ENCODE peak calls at places on chromosome 12, in nine cellular contexts. K, T, H, X, P, N, F, Y and G are unnamed samples.

GRCh38 chr12:132766380-132767085 is 4.9 kb upstream of the ANKLE2 start:
- DNase-seq in H (peak), Y (no peak), K (peak), N (peak), X (no peak), F (no peak), T (peak), P (no peak), G (no peak)

GRCh38 chr12:4134434-4134762 is 139.2 kb upstream of the CCND2 start:
- DNase-seq in Y (no peak), H (no peak), X (no peak), K (no peak), T (no peak), N (no peak), F (no peak), P (no peak), G (no peak)

GRCh38 chr12:76422154-76422877 is 74.1 kb upstream of the BBS10 start:
- DNase-seq in X (no peak), P (no peak), T (no peak), K (peak), F (no peak), Y (no peak), N (no peak), H (no peak), G (no peak)

GRCh38 chr12:31603546-31604009 is 12.6 kb upstream of the DENND5B start:
- DNase-seq in H (peak), K (no peak), F (no peak), T (no peak), Y (peak), P (no peak), N (no peak), X (no peak), G (no peak)

GRCh38 chr12:118022728-118023109 is 6.2 kb downstream of the RFC5 start:
- DNase-seq in K (no peak), N (no peak), X (no peak), Y (no peak), F (no peak), T (no peak), P (no peak), H (no peak), G (no peak)

GRCh38 chr12:128829870-128830504 is 6.2 kb upstream of the SLC15A4 start:
- DNase-seq in N (no peak), Y (peak), F (no peak), T (no peak), X (no peak), H (peak), P (no peak), K (no peak), G (no peak)

GRCh38 chr12:12883369-12884001 is 7.9 kb upstream of the GPRC5A start:
- DNase-seq in K (peak), F (no peak), Y (no peak), P (no peak), H (no peak), X (no peak), T (no peak), N (no peak), G (no peak)

GRCh38 chr12:22230280-22230794 is 104.2 kb downstream of the ST8SIA1 start:
- DNase-seq in T (no peak), N (no peak), F (no peak), K (peak), X (no peak), P (no peak), Y (no peak), H (no peak), G (no peak)

GRCh38 chr12:96157427-96157826 is 36.7 kb upstream of the ELK3 start:
- DNase-seq in H (no peak), N (no peak), X (no peak), T (no peak), K (no peak), F (no peak), P (no peak), Y (no peak), G (no peak)

GRCh38 chr12:55847033-55847432 is 4.3 kb upstream of the MMP19 start:
- DNase-seq in K (peak), F (no peak), P (no peak), H (no peak), X (no peak), Y (no peak), T (no peak), N (no peak), G (peak)

GRCh38 chr12:80714055-80714454 is 2.7 kb upstream of the MYF5 start:
- DNase-seq in P (no peak), K (peak), X (no peak), H (no peak), N (no peak), T (no peak), Y (no peak), F (no peak), G (no peak)

GRCh38 chr12:30725739-30726138 is 29.0 kb downstream of the CAPRIN2 start:
- DNase-seq in H (no peak), F (peak), N (no peak), Y (no peak), T (no peak), X (peak), P (no peak), K (peak), G (peak)

DNA sequence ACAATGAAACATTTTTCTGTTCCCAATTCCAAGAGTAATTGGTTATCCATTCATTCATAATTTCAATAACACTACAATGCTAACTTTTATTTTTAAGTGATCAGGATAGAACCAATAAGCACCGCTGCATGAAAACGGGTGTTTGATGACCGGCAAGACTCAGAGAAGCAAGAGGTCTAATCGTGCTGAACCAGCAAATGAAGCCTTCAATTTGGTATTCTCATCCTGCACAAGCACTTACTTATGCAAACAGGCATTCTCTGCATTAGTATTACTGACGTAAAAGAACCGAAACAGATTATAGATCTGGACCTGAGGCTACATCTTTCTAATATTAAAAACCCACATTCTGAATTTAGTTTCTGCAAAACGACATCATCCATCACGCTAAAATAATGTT is 67.7 kb downstream of the RBM19 start:
- DNase-seq in T (no peak), P (no peak), N (no peak), Y (no peak), K (no peak), F (no peak), X (no peak), H (no peak), G (no peak)
- TF ChIP-seq CTCF in T (no peak), P (no peak), N (no peak), Y (no peak), K (no peak), F (no peak), X (no peak), H (no peak), G (no peak)

DNA sequence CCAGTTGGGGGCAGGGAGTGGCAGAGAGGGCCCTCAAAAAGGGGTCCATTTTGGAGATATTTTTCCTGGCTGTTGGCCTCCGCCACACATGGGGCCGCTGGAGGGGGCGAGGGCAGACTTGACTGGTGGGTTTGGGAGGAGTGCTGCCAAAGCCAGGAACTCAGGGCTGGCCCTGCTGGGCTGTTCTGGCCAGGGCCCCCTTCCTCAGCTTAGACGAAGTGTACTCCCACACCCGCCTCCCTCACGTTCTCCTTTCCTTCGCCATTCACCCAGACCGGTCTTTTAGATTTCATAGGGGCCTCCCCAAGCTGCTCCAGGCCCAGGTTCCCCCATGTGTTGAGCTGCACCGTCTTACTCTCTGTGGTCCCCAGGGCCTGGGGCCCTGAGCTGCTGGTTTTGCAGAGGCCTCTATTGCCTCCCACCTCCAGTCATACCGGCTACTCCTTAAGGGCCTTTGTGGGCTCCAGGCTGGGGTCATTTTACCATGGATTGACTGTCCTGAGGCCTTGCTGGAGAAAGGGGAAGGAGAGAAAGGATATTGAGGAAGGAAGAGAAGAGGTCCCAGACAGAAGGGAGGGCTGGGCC is 1.3 kb downstream of the KRT7 start:
- DNase-seq in K (no peak), F (no peak), N (no peak), Y (no peak), H (no peak), X (no peak), P (no peak), T (no peak), G (no peak)
- H3K4me3 ChIP-seq in K (no peak), F (no peak), N (peak), Y (no peak), H (no peak), X (no peak), P (no peak), T (no peak), G (no peak)

GRCh38 chr12:84986586-84986985 is 49.5 kb downstream of the TSPAN19 start:
- DNase-seq in K (peak), X (no peak), Y (no peak), H (no peak), P (no peak), F (no peak), N (no peak), T (no peak), G (no peak)

GRCh38 chr12:84978921-84979320 is 57.2 kb downstream of the TSPAN19 start:
- DNase-seq in Y (no peak), H (no peak), F (no peak), N (no peak), P (no peak), K (no peak), T (no peak), X (no peak), G (no peak)

GRCh38 chr12:84982888-84983287 is 53.2 kb downstream of the TSPAN19 start:
- DNase-seq in N (no peak), Y (no peak), T (no peak), P (no peak), K (no peak), X (no peak), H (no peak), F (no peak), G (no peak)

DNA sequence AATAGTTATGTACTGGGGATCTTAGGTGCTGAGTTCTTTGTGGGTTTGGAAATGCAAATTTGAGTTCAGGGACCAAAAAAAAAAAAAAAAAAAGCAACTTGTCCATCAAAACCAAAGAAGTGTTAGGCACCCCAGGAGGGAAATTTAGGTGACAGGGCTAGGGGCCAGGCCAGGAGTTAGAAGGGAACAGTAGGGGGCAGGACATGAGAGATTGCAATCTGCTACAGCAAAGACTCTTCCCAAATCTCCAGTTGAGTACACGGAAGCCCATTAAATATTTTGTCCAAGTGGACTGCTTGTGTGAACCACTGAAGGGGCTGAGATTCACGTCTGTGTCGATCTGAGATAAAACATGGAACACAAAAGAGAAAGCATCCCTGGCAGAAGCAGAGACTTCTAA is 52.8 kb downstream of the TSPAN19 start:
- DNase-seq in Y (no peak), F (no peak), T (no peak), K (no peak), N (no peak), P (no peak), H (no peak), X (no peak), G (no peak)
- H3K27ac ChIP-seq in Y (no peak), F (no peak), T (no peak), K (no peak), N (no peak), P (no peak), H (no peak), X (no peak), G (no peak)

GRCh38 chr12:104456417-104456949 is at the start of gene CHST11:
- DNase-seq in X (no peak), T (peak), H (peak), K (peak), Y (peak), N (peak), P (peak), F (peak), G (peak)

GRCh38 chr12:104459556-104459909 is 2.8 kb downstream of the CHST11 start:
- DNase-seq in X (no peak), N (no peak), K (no peak), Y (no peak), P (no peak), F (no peak), H (no peak), T (no peak), G (no peak)

GRCh38 chr12:104458645-104459555 is 2.2 kb downstream of the CHST11 start:
- DNase-seq in H (peak), F (no peak), K (no peak), T (peak), Y (no peak), X (no peak), N (peak), P (no peak), G (no peak)

GRCh38 chr12:104456950-104457745 is 400 bp downstream of the CHST11 start:
- DNase-seq in X (no peak), P (peak), Y (peak), K (peak), H (peak), T (peak), N (peak), F (no peak), G (peak)

DNA sequence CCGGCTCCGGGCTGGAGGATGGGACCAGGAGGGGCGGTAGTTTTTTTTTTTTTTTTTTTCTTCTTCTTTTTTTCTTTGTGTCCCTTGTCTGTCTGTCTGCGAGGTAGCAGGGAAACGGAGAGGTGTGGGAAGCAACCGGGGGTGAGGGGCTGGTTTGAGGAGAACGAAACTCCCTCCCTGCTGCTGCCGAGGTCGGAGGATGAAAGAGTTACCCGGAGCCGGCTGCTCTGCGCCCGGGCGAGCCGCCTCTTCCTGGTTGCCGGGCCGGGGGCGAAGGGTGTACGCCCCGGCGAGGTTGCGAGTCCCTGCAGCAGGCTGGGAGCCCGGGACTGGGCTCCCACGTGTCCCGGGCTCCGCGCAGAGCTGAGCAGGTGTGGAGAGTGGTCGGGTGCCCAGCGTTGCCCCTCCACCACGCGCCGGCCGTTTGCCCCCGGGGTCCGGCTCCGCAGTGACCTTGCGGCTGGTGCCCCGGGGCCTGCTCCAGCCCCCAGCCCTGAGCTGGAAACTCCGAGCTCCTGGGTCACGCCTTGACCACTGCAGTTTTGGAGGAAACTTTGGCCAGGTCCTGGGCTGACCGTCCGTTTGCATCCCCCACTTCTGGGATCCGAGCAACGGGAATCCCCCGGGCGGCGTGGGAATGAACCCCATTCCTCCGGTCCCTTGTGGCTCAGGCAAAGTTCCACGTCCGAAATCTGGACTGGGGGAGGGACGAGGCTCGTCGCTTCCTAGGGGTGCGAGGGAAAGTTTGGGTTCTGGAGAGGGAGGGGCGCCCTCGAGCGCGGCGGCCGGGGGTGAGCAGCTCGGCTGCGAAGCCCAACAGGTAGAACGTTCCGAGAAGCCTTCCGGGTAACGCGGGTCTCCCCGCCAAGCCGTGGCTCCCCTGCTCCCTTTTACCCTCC is 1.2 kb downstream of the CHST11 start:
- DNase-seq in P (peak), F (no peak), T (peak), N (peak), K (no peak), H (peak), Y (peak), X (no peak), G (no peak)
- TF ChIP-seq CTCF in P (no peak), F (no peak), T (no peak), N (no peak), K (no peak), H (no peak), Y (peak), X (no peak), G (no peak)

DNA sequence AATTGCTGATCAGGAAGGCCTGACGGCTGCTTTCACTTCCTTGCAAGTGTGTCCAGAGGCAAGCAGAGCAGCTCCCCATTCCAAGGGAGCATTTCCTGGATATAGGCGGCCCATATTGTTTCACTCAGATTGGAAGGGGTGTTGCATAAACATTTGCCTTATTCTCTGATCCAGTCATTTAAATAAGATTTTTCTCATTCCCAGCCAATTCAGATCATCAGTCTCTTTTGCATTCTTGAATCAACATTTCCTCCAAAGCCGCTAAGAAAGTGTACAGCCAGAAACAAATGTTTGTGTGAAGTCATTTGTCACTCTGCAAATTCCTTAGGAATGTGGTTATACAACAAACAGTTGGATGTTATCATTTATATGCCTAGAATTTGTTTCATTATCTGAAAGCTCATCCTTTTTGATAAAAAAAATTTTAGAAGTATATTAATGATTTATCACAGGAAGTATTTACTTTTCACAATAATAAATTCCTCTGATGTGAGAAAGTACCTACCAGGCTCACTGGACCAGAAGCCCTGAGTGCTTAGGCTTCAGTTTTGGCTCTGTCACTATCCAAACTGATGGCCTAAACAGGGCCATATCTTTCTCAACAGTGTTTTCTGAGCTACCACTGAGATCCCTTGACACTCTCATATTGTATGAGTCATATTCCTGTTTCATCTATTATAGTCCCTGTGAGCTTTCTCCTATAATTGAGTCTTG is 379.6 kb downstream of the CCDC91 start:
- DNase-seq in P (no peak), T (no peak), N (no peak), K (peak), H (no peak), Y (no peak), F (no peak), X (no peak), G (peak)
- H3K4me3 ChIP-seq in P (no peak), T (no peak), N (no peak), K (no peak), H (no peak), Y (no peak), F (no peak), X (no peak), G (no peak)

GRCh38 chr12:71665109-71665476 is 992 bp downstream of the THAP2 start:
- DNase-seq in Y (no peak), N (no peak), T (no peak), P (no peak), F (no peak), H (no peak), K (no peak), X (no peak), G (no peak)

GRCh38 chr12:71666259-71666658 is 2.2 kb downstream of the THAP2 start:
- DNase-seq in Y (no peak), K (no peak), F (no peak), P (no peak), X (no peak), N (no peak), H (no peak), T (no peak), G (no peak)

GRCh38 chr12:71663561-71664410 is at the start of the genes THAP2 and ZFC3H1:
- DNase-seq in Y (peak), X (peak), N (peak), P (peak), F (peak), T (peak), H (peak), K (peak), G (peak)

GRCh38 chr12:71662861-71663560 is 637 bp downstream of the ZFC3H1 start:
- DNase-seq in N (peak), H (peak), Y (peak), K (peak), X (no peak), P (peak), T (peak), F (no peak), G (no peak)

GRCh38 chr12:71664411-71665108 is 459 bp downstream of the THAP2 start:
- DNase-seq in F (no peak), H (no peak), N (peak), Y (no peak), K (peak), P (no peak), X (no peak), T (no peak), G (no peak)
- H3K27ac ChIP-seq in F (peak), H (peak), N (peak), Y (peak), K (peak), P (peak), X (peak), T (peak), G (peak)

GRCh38 chr12:10179871-10180270 is 1.0 kb downstream of the TMEM52B start:
- DNase-seq in N (no peak), P (no peak), H (no peak), T (no peak), K (peak), F (no peak), X (no peak), Y (no peak), G (no peak)

GRCh38 chr12:10174986-10175614 is 3.2 kb upstream of the OLR1 start:
- DNase-seq in X (no peak), P (no peak), H (no peak), F (no peak), N (no peak), T (no peak), Y (no peak), K (no peak), G (no peak)

GRCh38 chr12:10171954-10172353 is at the start of gene OLR1:
- DNase-seq in K (peak), P (no peak), X (no peak), H (no peak), N (no peak), F (no peak), Y (no peak), T (no peak), G (no peak)

GRCh38 chr12:10178766-10179165 is at the start of gene TMEM52B:
- DNase-seq in H (no peak), N (no peak), X (no peak), K (no peak), Y (no peak), F (no peak), P (no peak), T (no peak), G (no peak)

GRCh38 chr12:10175849-10176641 is 2.8 kb upstream of the TMEM52B start:
- DNase-seq in P (no peak), K (no peak), Y (no peak), X (no peak), F (no peak), H (no peak), T (no peak), N (no peak), G (no peak)
- TF ChIP-seq CTCF in P (no peak), K (no peak), Y (peak), X (no peak), F (no peak), H (no peak), T (no peak), N (no peak), G (no peak)

GRCh38 chr12:43861015-43861846 is 25.4 kb downstream of the TMEM117 start:
- DNase-seq in T (no peak), P (no peak), X (no peak), Y (no peak), H (no peak), N (no peak), F (no peak), K (peak), G (no peak)
- H3K4me3 ChIP-seq in T (no peak), P (no peak), X (no peak), Y (no peak), H (no peak), N (no peak), F (no peak), K (no peak), G (no peak)